ENCODE peak calls at places on chromosome 7, in ten cellular contexts. One of them, this sample, is unnamed.

GRCh38 chr7:48147078-48147591 is 24.1 kb upstream of the ABCA13 start:
- DNase-seq in nucleus accumbens: no peak
- DNase-seq in NCI-H1092 treated with DMSO at 0.1 percent for 48 hours: no peak
- DNase-seq in M059J: peak
- DNase-seq in GM03348: no peak
- DNase-seq in BE2C: no peak
- DNase-seq in activated CD8-positive, alpha-beta memory T cell treated with anti-CD3 and anti-CD28 coated beads, Interleukin-2, amount 50 U/mL, for 4 hours: no peak
- DNase-seq in T-helper 9 cell: no peak
- DNase-seq in foreskin keratinocyte: no peak
- DNase-seq in ovary: no peak
- DNase-seq in this sample: no peak

GRCh38 chr7:69632280-69632679 is 34.0 kb downstream of the AUTS2 start:
- DNase-seq in nucleus accumbens: no peak
- DNase-seq in NCI-H1092 treated with DMSO at 0.1 percent for 48 hours: no peak
- DNase-seq in M059J: no peak
- DNase-seq in GM03348: no peak
- DNase-seq in BE2C: no peak
- DNase-seq in activated CD8-positive, alpha-beta memory T cell treated with anti-CD3 and anti-CD28 coated beads, Interleukin-2, amount 50 U/mL, for 4 hours: no peak
- DNase-seq in T-helper 9 cell: no peak
- DNase-seq in foreskin keratinocyte: no peak
- DNase-seq in ovary: no peak
- DNase-seq in this sample: no peak

GRCh38 chr7:116438274-116438673 is 61.3 kb upstream of the CAV2 start:
- DNase-seq in nucleus accumbens: no peak
- DNase-seq in NCI-H1092 treated with DMSO at 0.1 percent for 48 hours: no peak
- DNase-seq in M059J: peak
- DNase-seq in GM03348: no peak
- DNase-seq in BE2C: no peak
- DNase-seq in activated CD8-positive, alpha-beta memory T cell treated with anti-CD3 and anti-CD28 coated beads, Interleukin-2, amount 50 U/mL, for 4 hours: no peak
- DNase-seq in T-helper 9 cell: no peak
- DNase-seq in foreskin keratinocyte: no peak
- DNase-seq in ovary: no peak
- DNase-seq in this sample: no peak

GRCh38 chr7:97116308-97116707 is 1.2 kb upstream of the SDHAF3 start:
- DNase-seq in nucleus accumbens: no peak
- DNase-seq in NCI-H1092 treated with DMSO at 0.1 percent for 48 hours: no peak
- DNase-seq in M059J: no peak
- DNase-seq in GM03348: no peak
- DNase-seq in BE2C: no peak
- DNase-seq in activated CD8-positive, alpha-beta memory T cell treated with anti-CD3 and anti-CD28 coated beads, Interleukin-2, amount 50 U/mL, for 4 hours: no peak
- DNase-seq in T-helper 9 cell: no peak
- DNase-seq in foreskin keratinocyte: no peak
- DNase-seq in ovary: no peak
- DNase-seq in this sample: no peak

GRCh38 chr7:816751-817671 is 15.3 kb upstream of the SUN1 start:
- DNase-seq in nucleus accumbens: no peak
- DNase-seq in NCI-H1092 treated with DMSO at 0.1 percent for 48 hours: peak
- DNase-seq in M059J: peak
- DNase-seq in GM03348: peak
- DNase-seq in BE2C: peak
- DNase-seq in activated CD8-positive, alpha-beta memory T cell treated with anti-CD3 and anti-CD28 coated beads, Interleukin-2, amount 50 U/mL, for 4 hours: peak
- DNase-seq in T-helper 9 cell: peak
- DNase-seq in foreskin keratinocyte: no peak
- DNase-seq in ovary: peak
- DNase-seq in this sample: no peak

GRCh38 chr7:107453388-107453787 is 16.5 kb upstream of the GPR22 start:
- DNase-seq in nucleus accumbens: no peak
- DNase-seq in NCI-H1092 treated with DMSO at 0.1 percent for 48 hours: no peak
- DNase-seq in M059J: no peak
- DNase-seq in GM03348: no peak
- DNase-seq in BE2C: no peak
- DNase-seq in activated CD8-positive, alpha-beta memory T cell treated with anti-CD3 and anti-CD28 coated beads, Interleukin-2, amount 50 U/mL, for 4 hours: no peak
- DNase-seq in T-helper 9 cell: no peak
- DNase-seq in foreskin keratinocyte: no peak
- DNase-seq in ovary: no peak
- DNase-seq in this sample: no peak

GRCh38 chr7:96953676-96954513 is 51.5 kb upstream of the DLX6 start:
- DNase-seq in nucleus accumbens: no peak
- DNase-seq in NCI-H1092 treated with DMSO at 0.1 percent for 48 hours: no peak
- DNase-seq in M059J: peak
- DNase-seq in GM03348: peak
- DNase-seq in BE2C: no peak
- DNase-seq in activated CD8-positive, alpha-beta memory T cell treated with anti-CD3 and anti-CD28 coated beads, Interleukin-2, amount 50 U/mL, for 4 hours: no peak
- DNase-seq in T-helper 9 cell: no peak
- DNase-seq in foreskin keratinocyte: no peak
- DNase-seq in ovary: no peak
- DNase-seq in this sample: no peak

GRCh38 chr7:81484266-81484665 is 285.6 kb downstream of the HGF start:
- DNase-seq in nucleus accumbens: no peak
- DNase-seq in NCI-H1092 treated with DMSO at 0.1 percent for 48 hours: peak
- DNase-seq in M059J: peak
- DNase-seq in GM03348: peak
- DNase-seq in BE2C: peak
- DNase-seq in activated CD8-positive, alpha-beta memory T cell treated with anti-CD3 and anti-CD28 coated beads, Interleukin-2, amount 50 U/mL, for 4 hours: no peak
- DNase-seq in T-helper 9 cell: no peak
- DNase-seq in foreskin keratinocyte: no peak
- DNase-seq in ovary: peak
- DNase-seq in this sample: peak

GRCh38 chr7:156155988-156156733 is 343.9 kb upstream of the SHH start:
- DNase-seq in nucleus accumbens: no peak
- DNase-seq in NCI-H1092 treated with DMSO at 0.1 percent for 48 hours: peak
- DNase-seq in M059J: peak
- DNase-seq in GM03348: no peak
- DNase-seq in BE2C: no peak
- DNase-seq in activated CD8-positive, alpha-beta memory T cell treated with anti-CD3 and anti-CD28 coated beads, Interleukin-2, amount 50 U/mL, for 4 hours: no peak
- DNase-seq in T-helper 9 cell: no peak
- DNase-seq in foreskin keratinocyte: no peak
- DNase-seq in ovary: no peak
- DNase-seq in this sample: no peak

GRCh38 chr7:98130959-98131358 is 24.3 kb downstream of the LMTK2 start:
- DNase-seq in nucleus accumbens: no peak
- DNase-seq in NCI-H1092 treated with DMSO at 0.1 percent for 48 hours: no peak
- DNase-seq in M059J: no peak
- DNase-seq in GM03348: no peak
- DNase-seq in BE2C: no peak
- DNase-seq in activated CD8-positive, alpha-beta memory T cell treated with anti-CD3 and anti-CD28 coated beads, Interleukin-2, amount 50 U/mL, for 4 hours: no peak
- DNase-seq in T-helper 9 cell: no peak
- DNase-seq in foreskin keratinocyte: no peak
- DNase-seq in ovary: no peak
- DNase-seq in this sample: no peak

This sample was measured in tibial artery.